ENCODE peak calls at places on chromosomes 7 and 10, in six cellular contexts. Q is neural crest cell; X is KBM-7; F is activated T-helper 1 cell treated with anti-CD3 and anti-CD28 coated beads, Interleukin-12 subunit alpha, Interleukin-12 subunit beta, Interleukin-2, Interleukin-4 antibody, amounts not matched to agents 30 ng/mL and 10 ng/mL and 1 ng/mL, durations not matched to agents 14 hours and 24 hours and 36 hours; D is retina; J is uterus. H is an unnamed sample.

GRCh38 chr10:34580643-34581042 is 234.5 kb downstream of the PARD3 start:
- DNase-seq in Q (no peak), X (no peak), F (no peak), D (no peak), J (no peak), H (no peak)

GRCh38 chr10:102411341-102412255 is 7.0 kb downstream of the PSD start:
- DNase-seq in Q (no peak), X (no peak), F (no peak), D (peak; percentile 50), J (peak; percentile 9), H (no peak)

GRCh38 chr7:139626817-139627216 is 103.3 kb downstream of the CLEC2L start:
- DNase-seq in Q (no peak), X (peak; percentile 86), F (peak; percentile 37), D (no peak), J (no peak), H (peak; percentile 29)

GRCh38 chr7:105010538-105011523 is 3.2 kb upstream of the KMT2E start:
- DNase-seq in Q (no peak), X (peak; percentile 26), F (no peak), D (peak; percentile 10), J (no peak), H (no peak)

GRCh38 chr10:102184606-102185005 is 32.4 kb downstream of the NOLC1 start:
- DNase-seq in Q (no peak), X (no peak), F (no peak), D (no peak), J (no peak), H (no peak)

GRCh38 chr7:134343136-134343535 is 26.4 kb upstream of the SLC35B4 start:
- DNase-seq in Q (no peak), X (no peak), F (no peak), D (no peak), J (no peak), H (no peak)

GRCh38 chr10:102579206-102579790 is 65.0 kb upstream of the TRIM8 start:
- DNase-seq in Q (no peak), X (no peak), F (no peak), D (no peak), J (no peak), H (no peak)

GRCh38 chr7:47535033-47535703 is 46.7 kb downstream of the TNS3 start:
- DNase-seq in Q (no peak), X (no peak), F (no peak), D (peak; percentile 62), J (no peak), H (no peak)

GRCh38 chr10:77574436-77574835 is 63.2 kb downstream of the KCNMA1 start:
- DNase-seq in Q (no peak), X (no peak), F (no peak), D (no peak), J (no peak), H (no peak)

GRCh38 chr7:64879097-64879730 is 23.9 kb upstream of the ZNF273 start:
- DNase-seq in Q (no peak), X (no peak), F (no peak), D (no peak), J (no peak), H (no peak)

GRCh38 chr7:20952891-20953290 is 166.2 kb upstream of the SP8 start:
- DNase-seq in Q (no peak), X (no peak), F (no peak), D (no peak), J (no peak), H (no peak)

GRCh38 chr10:30456262-30456661 is 22.3 kb downstream of the MAP3K8 start:
- DNase-seq in Q (no peak), X (peak; percentile 81), F (peak; percentile 14), D (no peak), J (no peak), H (no peak)